ENCODE peak calls at places on chromosomes 4 and X, in seven cellular contexts. D is brain microvascular endothelial cell, B is progenitor cell of endocrine pancreas, V is GM06990, U is heart right ventricle, O is body of pancreas, N is heart left ventricle. X is an unnamed sample.

GRCh38 chrX:67692246-67692645 is 148.4 kb downstream of the AR start:
- DNase-seq in U (no peak), N (no peak), B (no peak), V (no peak), D (peak), O (no peak), X (no peak)

GRCh38 chrX:38668788-38669187 is 107.4 kb downstream of the TSPAN7 start:
- DNase-seq in D (no peak), U (no peak), N (no peak), O (no peak), V (no peak), B (no peak), X (no peak)

GRCh38 chr4:120331486-120332281 is 265.0 kb upstream of the MAD2L1 start:
- DNase-seq in B (no peak), V (no peak), O (peak), N (no peak), D (no peak), U (no peak), X (no peak)

GRCh38 chrX:149962859-149963757 is 24.8 kb upstream of the EOLA2 start:
- DNase-seq in N (no peak), D (peak), V (no peak), B (no peak), O (peak), U (no peak), X (peak)

GRCh38 chr4:11471613-11472012 is 42.9 kb upstream of the HS3ST1 start:
- DNase-seq in D (no peak), V (peak), O (no peak), B (no peak), U (no peak), N (no peak), X (no peak)

GRCh38 chr4:120753854-120754253 is 168.7 kb downstream of the PRDM5 start:
- DNase-seq in O (no peak), V (no peak), N (no peak), B (no peak), D (no peak), U (no peak), X (no peak)

GRCh38 chr4:54440394-54441223 is 211.5 kb downstream of the PDGFRA start:
- DNase-seq in O (no peak), B (no peak), N (no peak), V (no peak), D (peak), U (no peak), X (no peak)

GRCh38 chrX:68550193-68550592 is 51.3 kb downstream of the YIPF6 start:
- DNase-seq in V (no peak), U (no peak), B (no peak), D (no peak), O (no peak), N (no peak), X (no peak)

GRCh38 chr4:117010695-117011094 is 74.7 kb downstream of the TRAM1L1 start:
- DNase-seq in O (no peak), U (no peak), V (no peak), B (no peak), D (no peak), N (no peak), X (no peak)

GRCh38 chr4:106615961-106616360 is 247.4 kb upstream of the GIMD1 start:
- DNase-seq in V (no peak), N (no peak), U (no peak), D (no peak), O (no peak), B (no peak), X (no peak)

GRCh38 chrX:3178329-3178728 is 137.1 kb downstream of the ARSF start:
- DNase-seq in N (no peak), O (no peak), D (no peak), B (no peak), V (no peak), U (no peak), X (no peak)

GRCh38 chr4:122229857-122230256 is 77.7 kb downstream of the BLTP1 start:
- DNase-seq in O (no peak), U (no peak), V (no peak), B (no peak), D (no peak), N (no peak), X (no peak)

GRCh38 chr4:11748169-11748872 is 319.6 kb upstream of the HS3ST1 start:
- DNase-seq in D (peak), B (no peak), N (no peak), U (no peak), V (no peak), O (no peak), X (no peak)

GRCh38 chrX:128862557-128862956 is 660.7 kb downstream of the SMARCA1 start:
- DNase-seq in U (no peak), N (no peak), O (no peak), D (no peak), V (no peak), B (no peak), X (no peak)

GRCh38 chr4:95644417-95644816 is 95.6 kb upstream of the UNC5C start:
- DNase-seq in D (no peak), V (no peak), B (no peak), U (no peak), N (no peak), O (no peak), X (no peak)

GRCh38 chr4:178148106-178148505 is 705.9 kb upstream of the AGA start:
- DNase-seq in U (no peak), O (no peak), V (no peak), B (no peak), N (no peak), D (no peak), X (no peak)

GRCh38 chrX:136159615-136160025 is 12.3 kb downstream of the FHL1 start:
- DNase-seq in B (no peak), N (no peak), D (no peak), O (no peak), V (no peak), U (no peak), X (no peak)

GRCh38 chr4:7867191-7867590 is 72.5 kb downstream of the AFAP1 start:
- DNase-seq in D (no peak), O (no peak), U (no peak), B (no peak), N (no peak), V (no peak), X (no peak)

GRCh38 chrX:110146521-110146920 is 143.6 kb downstream of the TMEM164 start:
- DNase-seq in D (peak), B (peak), N (no peak), O (peak), V (no peak), U (no peak), X (no peak)

GRCh38 chrX:119069128-119069527 is 3.7 kb upstream of the CT47C1 start:
- DNase-seq in O (no peak), N (no peak), B (no peak), V (no peak), U (no peak), D (no peak), X (no peak)

GRCh38 chrX:11480626-11481025 is 185.1 kb downstream of the ARHGAP6 start:
- DNase-seq in N (no peak), U (no peak), V (no peak), B (no peak), D (peak), O (no peak), X (no peak)

GRCh38 chr4:153131478-153132069 is 72.7 kb upstream of the TRIM2 start:
- DNase-seq in U (no peak), V (no peak), B (no peak), D (no peak), O (no peak), N (no peak), X (peak)

GRCh38 chr4:91280551-91281290 is 1023.0 kb upstream of the GRID2 start:
- DNase-seq in V (no peak), D (no peak), N (no peak), O (no peak), B (no peak), U (no peak), X (no peak)

GRCh38 chr4:54568184-54568583 is 89.6 kb upstream of the KIT start:
- DNase-seq in N (no peak), D (peak), V (no peak), O (no peak), B (no peak), U (no peak), X (no peak)

GRCh38 chr4:72919937-72920336 is 149.6 kb downstream of the COX18 start:
- DNase-seq in N (no peak), B (no peak), O (no peak), D (no peak), V (no peak), U (no peak), X (no peak)

GRCh38 chrX:6095469-6095868 is 133.2 kb downstream of the NLGN4X start:
- DNase-seq in O (no peak), D (no peak), N (no peak), U (no peak), B (no peak), V (no peak), X (peak)

DNA sequence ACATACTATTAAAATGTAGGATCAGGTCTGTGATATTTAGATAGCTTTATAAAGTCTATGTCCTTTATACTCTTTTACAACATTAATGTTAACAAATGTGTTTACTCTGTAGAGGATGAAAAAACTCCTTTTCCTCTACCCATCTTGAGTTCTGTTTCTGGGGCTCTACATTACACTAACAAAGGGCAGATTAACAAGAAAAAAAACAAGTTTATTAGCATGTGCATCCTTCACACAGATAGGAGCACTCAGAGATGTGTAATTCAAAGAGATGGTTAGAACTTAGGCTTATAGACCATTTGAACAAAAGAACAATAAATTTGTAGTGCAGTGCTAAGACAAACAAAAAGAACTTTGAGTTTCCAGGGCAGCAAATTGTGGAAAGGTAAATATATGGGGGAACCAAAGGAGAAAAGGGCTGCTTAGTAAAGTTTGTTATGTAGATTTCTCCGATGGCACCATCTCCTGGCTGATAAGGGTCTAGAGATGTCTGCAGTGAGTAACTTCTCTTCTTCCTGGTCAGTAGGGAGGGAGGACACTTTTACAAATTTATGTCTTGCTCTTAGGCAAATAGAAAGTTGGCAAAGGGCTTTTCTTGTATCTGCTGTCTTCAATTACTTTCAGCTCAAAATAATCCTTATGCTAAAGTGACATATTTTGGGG is 1249.9 kb upstream of the TENM3 start:
- DNase-seq in N (no peak), B (no peak), O (no peak), V (no peak), U (no peak), D (no peak), X (no peak)
- TF ChIP-seq CTCF in N (no peak), B (no peak), O (no peak), V (no peak), U (no peak), D (no peak), X (no peak)

DNA sequence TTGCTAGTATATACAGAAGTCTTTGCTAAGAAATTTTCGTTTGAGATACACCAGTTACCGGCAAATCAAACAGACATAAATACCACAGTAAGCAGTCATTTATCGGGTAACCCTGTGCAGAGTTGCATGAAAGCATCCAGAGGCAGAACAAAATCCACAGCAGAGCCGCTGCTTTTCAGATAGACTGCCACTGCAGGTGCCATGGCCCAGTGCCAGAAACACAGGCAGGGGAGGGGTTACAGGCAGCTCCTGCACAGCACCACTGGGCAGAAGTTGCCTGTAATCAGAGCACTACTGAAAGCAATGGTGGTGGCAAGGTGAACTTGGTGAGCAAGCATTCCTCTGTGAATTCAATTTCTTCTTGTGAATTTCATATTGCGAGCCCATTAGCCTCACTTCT is 179.0 kb upstream of the MAB21L2 start:
- DNase-seq in O (peak), U (peak), V (no peak), N (peak), B (no peak), D (no peak), X (no peak)
- TF ChIP-seq CTCF in O (no peak), U (no peak), V (no peak), N (no peak), B (no peak), D (no peak), X (no peak)

GRCh38 chr4:17352357-17352756 is 159.5 kb downstream of the QDPR start:
- DNase-seq in O (no peak), D (no peak), N (no peak), B (no peak), U (no peak), V (no peak), X (no peak)

GRCh38 chr4:17347445-17347844 is 164.4 kb downstream of the QDPR start:
- DNase-seq in B (peak), D (peak), N (no peak), O (no peak), U (no peak), V (no peak), X (no peak)
- TF ChIP-seq CTCF in B (peak), D (peak), N (peak), O (peak), U (peak), V (peak), X (peak)

GRCh38 chrX:133468081-133468480 is 52.8 kb upstream of the GPC4 start:
- DNase-seq in V (no peak), N (no peak), U (no peak), D (no peak), O (peak), B (no peak), X (no peak)
- TF ChIP-seq CTCF in V (no peak), N (no peak), U (no peak), D (no peak), O (no peak), B (no peak), X (no peak)

DNA sequence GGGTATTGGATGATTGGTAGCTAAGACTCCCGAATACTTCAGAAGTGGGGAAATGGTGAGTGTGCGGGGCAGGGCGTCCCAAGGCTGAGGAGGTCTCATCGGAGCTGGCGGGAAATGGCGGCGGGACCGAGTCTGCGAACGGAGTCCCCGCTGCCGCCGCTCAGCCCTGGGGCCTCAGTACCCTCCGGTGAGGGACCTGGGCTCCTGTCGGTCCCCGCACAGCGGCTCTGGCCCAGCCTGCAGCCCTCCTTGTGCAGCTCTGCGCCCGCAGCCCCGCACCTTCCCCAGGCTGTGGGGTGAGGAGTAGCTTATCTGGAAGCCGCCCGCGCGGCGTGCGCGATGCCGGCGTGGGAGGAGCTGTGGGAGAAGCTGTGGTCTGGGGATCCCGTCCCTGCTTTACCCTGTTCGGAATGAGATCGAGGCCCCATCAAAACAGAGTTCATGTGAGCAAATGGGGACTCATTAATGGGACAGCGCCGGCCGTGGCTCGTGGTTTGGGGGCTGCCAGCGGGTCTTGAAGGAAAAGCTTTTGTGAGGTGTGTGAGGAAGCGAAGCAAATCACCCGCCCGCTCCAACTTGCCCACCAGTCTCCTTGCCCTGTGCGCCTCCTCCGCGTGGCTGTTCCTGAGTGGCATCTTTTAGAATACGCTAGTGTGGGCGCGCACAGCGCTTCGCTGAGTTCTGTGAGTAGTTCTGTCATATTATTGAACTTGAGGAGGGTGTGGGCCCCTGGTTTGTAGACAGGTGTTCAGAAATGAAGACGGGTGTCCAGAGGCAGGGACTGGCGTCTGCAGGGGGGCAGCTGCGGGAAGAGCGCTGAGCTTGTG is 531 bp downstream of the ZNF141 start:
- DNase-seq in B (peak), D (peak), U (peak), O (peak), N (peak), V (peak), X (peak)
- TF ChIP-seq CTCF in B (no peak), D (no peak), U (no peak), O (no peak), N (no peak), V (no peak), X (no peak)

GRCh38 chrX:147950352-147950751 is 30.8 kb upstream of the FMR1NB start:
- DNase-seq in U (no peak), D (no peak), N (no peak), O (no peak), V (no peak), B (no peak), X (no peak)

GRCh38 chrX:147945286-147945685 is 33.6 kb downstream of the FMR1 start:
- DNase-seq in V (no peak), D (no peak), U (no peak), O (no peak), B (no peak), N (no peak), X (no peak)

GRCh38 chrX:147953976-147954375 is 27.2 kb upstream of the FMR1NB start:
- DNase-seq in O (peak), D (no peak), U (peak), B (no peak), N (no peak), V (no peak), X (no peak)

DNA sequence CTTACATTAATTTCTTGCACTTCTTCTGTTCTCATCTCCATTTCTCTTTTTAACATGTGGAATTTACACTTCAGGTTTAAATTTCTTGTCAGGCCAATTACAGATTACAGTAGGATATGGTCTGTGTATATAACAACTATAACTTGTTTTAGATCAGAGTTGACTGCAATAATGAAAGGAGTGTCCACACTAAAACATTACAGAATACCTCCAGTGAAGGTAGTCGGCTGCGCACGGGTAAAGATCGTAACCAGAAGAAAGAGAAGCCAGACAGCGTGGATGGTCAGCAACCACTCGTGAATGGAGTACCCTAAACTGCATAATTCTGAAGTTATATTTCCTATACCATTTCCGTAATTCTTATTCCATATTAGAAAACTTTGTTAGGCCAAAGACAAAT is 32.6 kb upstream of the FMR1NB start:
- DNase-seq in D (no peak), V (no peak), O (no peak), N (no peak), B (no peak), U (no peak), X (no peak)
- TF ChIP-seq CTCF in D (no peak), V (no peak), O (no peak), N (no peak), B (no peak), U (no peak), X (no peak)

GRCh38 chr4:13403833-13404232 is 80.3 kb downstream of the RAB28 start:
- DNase-seq in N (no peak), V (no peak), O (no peak), B (no peak), D (no peak), U (no peak), X (no peak)
- TF ChIP-seq CTCF in N (no peak), V (no peak), O (no peak), B (no peak), D (no peak), U (no peak), X (no peak)

DNA sequence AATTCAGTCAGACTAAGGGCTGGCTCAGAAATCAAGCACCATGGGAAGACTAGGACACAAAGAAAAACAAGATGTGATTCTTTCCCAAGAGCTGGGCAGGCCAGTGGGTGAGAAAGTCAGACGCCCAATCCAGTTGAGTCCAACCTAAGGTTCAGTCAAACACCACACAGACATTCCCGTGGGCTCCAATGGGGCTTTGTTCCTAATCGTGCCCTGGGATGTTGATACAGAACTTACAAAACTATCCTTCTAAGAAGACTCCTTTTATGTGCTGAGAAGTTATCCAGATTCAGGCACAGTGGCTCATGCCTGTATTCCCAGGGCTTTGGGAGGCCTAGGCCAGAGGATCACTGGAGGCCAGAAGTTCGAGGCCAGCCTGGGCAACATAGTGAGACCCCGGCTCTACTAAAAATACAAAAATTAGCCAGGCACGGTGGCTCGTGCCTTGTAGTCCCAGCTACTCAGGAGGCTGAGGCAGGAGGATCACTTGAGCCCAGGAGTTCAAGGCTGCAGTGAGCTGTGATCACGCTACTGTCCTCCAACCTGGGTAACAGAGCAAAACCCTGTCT is 3.7 kb downstream of the BLOC1S4 start:
- DNase-seq in B (no peak), N (no peak), U (no peak), O (no peak), D (no peak), V (no peak), X (no peak)
- TF ChIP-seq CTCF in B (no peak), N (no peak), U (no peak), O (no peak), D (no peak), V (no peak), X (no peak)

GRCh38 chr4:3834921-3835521 is 68.8 kb downstream of the ADRA2C start:
- DNase-seq in O (no peak), N (no peak), U (no peak), B (no peak), D (no peak), V (no peak), X (no peak)
- TF ChIP-seq CTCF in O (no peak), N (no peak), U (no peak), B (no peak), D (no peak), V (no peak), X (no peak)

GRCh38 chr4:108107729-108108382 is 60.9 kb downstream of the LEF1 start:
- DNase-seq in B (no peak), D (no peak), O (no peak), V (no peak), U (no peak), N (no peak), X (no peak)

GRCh38 chr4:108109111-108109510 is 59.6 kb downstream of the LEF1 start:
- DNase-seq in U (no peak), O (no peak), B (no peak), V (no peak), D (no peak), N (no peak), X (no peak)

GRCh38 chr4:108110450-108110849 is 58.3 kb downstream of the LEF1 start:
- DNase-seq in U (no peak), N (no peak), O (no peak), B (no peak), V (no peak), D (no peak), X (no peak)

GRCh38 chr4:108111781-108112180 is 57.0 kb downstream of the LEF1 start:
- DNase-seq in B (no peak), U (no peak), D (no peak), V (no peak), O (no peak), N (no peak), X (no peak)

GRCh38 chr4:108109997-108110416 is 58.7 kb downstream of the LEF1 start:
- DNase-seq in D (no peak), V (peak), O (no peak), N (no peak), U (no peak), B (no peak), X (no peak)
- TF ChIP-seq CTCF in D (no peak), V (no peak), O (no peak), N (no peak), U (no peak), B (no peak), X (no peak)